ENCODE peak calls at places on chromosomes 11 and 22, in eight cellular contexts. R is GM06990; T is AG08395; B is naive B cell; Y is H9; N is HTR-8/SVneo; O is activated CD8-positive, alpha-beta memory T cell treated with anti-CD3 and anti-CD28 coated beads, Interleukin-2, amount 10 ng/mL, durations not matched to agents 7 days and 5 days; C is body of pancreas. W is an unnamed sample.
A peak's percentile ranks its signal among the peaks of the same experiment; 100 is the strongest.

GRCh38 chr11:28566643-28567042 is 458.5 kb downstream of the METTL15 start:
- DNase-seq in T (peak; percentile 95), R (no peak), O (no peak), N (peak; percentile 80), Y (peak; percentile 81), C (peak; percentile 47), B (no peak), W (peak; percentile 56)

GRCh38 chr22:41805639-41806038 is 5.2 kb downstream of the CCDC134 start:
- DNase-seq in R (no peak), N (no peak), O (no peak), C (no peak), B (no peak), T (no peak), Y (no peak), W (no peak)

GRCh38 chr11:128705124-128705920 is 11.4 kb downstream of the FLI1 start:
- DNase-seq in O (no peak), B (no peak), N (no peak), T (no peak), C (no peak), Y (no peak), R (no peak), W (no peak)

GRCh38 chr11:112776834-112777793 is 184.1 kb upstream of the NCAM1 start:
- DNase-seq in T (no peak), R (no peak), O (no peak), C (no peak), N (no peak), Y (no peak), B (no peak), W (no peak)

GRCh38 chr11:69321877-69322350 is 28.0 kb downstream of the MYEOV start:
- DNase-seq in N (no peak), Y (no peak), B (no peak), O (no peak), T (peak; percentile 93), C (no peak), R (no peak), W (no peak)

GRCh38 chr11:72574046-72574445 is 100.2 kb downstream of the PDE2A start:
- DNase-seq in Y (no peak), O (peak; percentile 37), T (no peak), R (no peak), N (no peak), C (no peak), B (no peak), W (no peak)

GRCh38 chr22:46033256-46034200 is 56.6 kb upstream of the WNT7B start:
- DNase-seq in C (peak; percentile 72), Y (no peak), O (no peak), N (no peak), T (peak; percentile 50), R (no peak), B (no peak), W (no peak)

GRCh38 chr11:94588366-94588952 is 21.3 kb downstream of the PIWIL4 start:
- DNase-seq in B (no peak), T (no peak), Y (no peak), C (peak; percentile 16), R (no peak), O (no peak), N (no peak), W (no peak)

GRCh38 chr11:78657441-78657840 is 82.8 kb upstream of the NARS2 start:
- DNase-seq in C (no peak), B (no peak), Y (no peak), N (no peak), O (peak; percentile 29), R (no peak), T (no peak), W (no peak)

GRCh38 chr11:31780078-31780971 is 30.8 kb downstream of the PAX6 start:
- DNase-seq in B (no peak), O (no peak), R (no peak), C (no peak), N (no peak), T (no peak), Y (no peak), W (no peak)

GRCh38 chr22:19035474-19036228 is 86.6 kb downstream of the DGCR2 start:
- DNase-seq in T (no peak), C (no peak), Y (peak; percentile 68), N (no peak), R (no peak), O (no peak), B (no peak), W (no peak)

GRCh38 chr22:43085658-43086606 is 3.3 kb downstream of the TTLL1 start:
- DNase-seq in R (peak; percentile 41), O (peak; percentile 60), T (no peak), N (no peak), Y (no peak), C (no peak), B (no peak), W (no peak)

GRCh38 chr22:50611341-50612060 is 10.9 kb downstream of the MAPK8IP2 start:
- DNase-seq in B (no peak), N (no peak), Y (no peak), T (no peak), C (no peak), R (no peak), O (no peak), W (no peak)

GRCh38 chr11:109511598-109511997 is 89.6 kb downstream of the C11orf87 start:
- DNase-seq in O (no peak), C (no peak), R (no peak), T (no peak), B (no peak), N (no peak), Y (no peak), W (no peak)

W was measured in anterior cingulate cortex.